ENCODE peak calls at places on chromosomes 5 and 9, in nine cellular contexts. N is activated CD8-positive, alpha-beta memory T cell treated with anti-CD3 and anti-CD28 coated beads for 24 hours; P is ureter; F is effector CD4-positive, alpha-beta T cell; J is IMR-90; O is HCT116; A is HepG2; G is G401; V is Right ventricle myocardium inferior. X is an unnamed sample.

GRCh38 chr9:3200331-3200774 is 325.4 kb downstream of the RFX3 start:
- DNase-seq in N (no peak), P (no peak), F (no peak), J (peak; percentile 80), O (no peak), A (no peak), G (no peak), V (no peak), X (no peak)

GRCh38 chr9:114418053-114418452 is 30.3 kb upstream of the AKNA start:
- DNase-seq in N (no peak), P (no peak), F (no peak), J (no peak), O (no peak), A (no peak), G (no peak), V (no peak), X (no peak)

GRCh38 chr5:172795401-172795977 is 24.5 kb upstream of the DUSP1 start:
- DNase-seq in N (no peak), P (peak; percentile 91), F (no peak), J (peak; percentile 99), O (no peak), A (no peak), G (no peak), V (peak; percentile 95), X (peak; percentile 99)

GRCh38 chr9:69339620-69340019 is 14.6 kb downstream of the ENTREP1 start:
- DNase-seq in N (no peak), P (no peak), F (no peak), J (no peak), O (no peak), A (no peak), G (no peak), V (no peak), X (no peak)

GRCh38 chr5:178730940-178731265 is 444 bp upstream of the ZNF354A start:
- DNase-seq in N (no peak), P (no peak), F (peak; percentile 2), J (no peak), O (no peak), A (no peak), G (no peak), V (no peak), X (no peak)

GRCh38 chr9:133681658-133682306 is 45.6 kb downstream of the DBH start:
- DNase-seq in N (no peak), P (no peak), F (no peak), J (no peak), O (no peak), A (no peak), G (no peak), V (peak; percentile 58), X (no peak)

GRCh38 chr9:17775646-17776045 is 196.8 kb downstream of the SH3GL2 start:
- DNase-seq in N (no peak), P (no peak), F (no peak), J (no peak), O (no peak), A (no peak), G (peak; percentile 87), V (no peak), X (no peak)

GRCh38 chr5:1282139-1282992 is 12.5 kb downstream of the TERT start:
- DNase-seq in N (no peak), P (no peak), F (no peak), J (no peak), O (no peak), A (no peak), G (peak; percentile 9), V (no peak), X (no peak)

GRCh38 chr9:135296783-135297715 is 182.5 kb upstream of the PPP1R26 start:
- DNase-seq in N (no peak), P (no peak), F (no peak), J (no peak), O (no peak), A (no peak), G (no peak), V (no peak), X (no peak)

GRCh38 chr9:97367729-97368128 is 44.2 kb upstream of the TDRD7 start:
- DNase-seq in N (no peak), P (no peak), F (no peak), J (no peak), O (no peak), A (no peak), G (no peak), V (no peak), X (no peak)

GRCh38 chr5:121296357-121296756 is 555.3 kb upstream of the FTMT start:
- DNase-seq in N (no peak), P (no peak), F (no peak), J (no peak), O (no peak), A (no peak), G (no peak), V (no peak), X (no peak)

GRCh38 chr9:123380852-123381705 is 25.1 kb downstream of the CRB2 start:
- DNase-seq in N (no peak), P (no peak), F (no peak), J (no peak), O (no peak), A (no peak), G (no peak), V (peak; percentile 64), X (no peak)

GRCh38 chr5:113057437-113058052 is 80.9 kb downstream of the DCP2 start:
- DNase-seq in N (no peak), P (no peak), F (no peak), J (no peak), O (no peak), A (no peak), G (no peak), V (no peak), X (no peak)

GRCh38 chr5:19626218-19626617 is 361.8 kb downstream of the CDH18 start:
- DNase-seq in N (no peak), P (no peak), F (no peak), J (no peak), O (no peak), A (no peak), G (no peak), V (no peak), X (no peak)

GRCh38 chr9:134983094-134983493 is 65.4 kb upstream of the FCN1 start:
- DNase-seq in N (no peak), P (no peak), F (peak; percentile 1), J (no peak), O (no peak), A (no peak), G (no peak), V (peak; percentile 80), X (no peak)

GRCh38 chr9:125538092-125538473 is 168.9 kb downstream of the MAPKAP1 start:
- DNase-seq in N (no peak), P (peak; percentile 77), F (no peak), J (peak; percentile 95), O (peak; percentile 74), A (peak; percentile 84), G (no peak), V (no peak), X (peak; percentile 34)

GRCh38 chr5:123681061-123681460 is 169.1 kb downstream of the CSNK1G3 start:
- DNase-seq in N (no peak), P (no peak), F (no peak), J (no peak), O (no peak), A (no peak), G (no peak), V (no peak), X (no peak)

GRCh38 chr9:124110307-124110915 is 98.8 kb downstream of the LHX2 start:
- DNase-seq in N (peak; percentile 67), P (peak; percentile 60), F (no peak), J (peak; percentile 59), O (no peak), A (peak; percentile 33), G (peak; percentile 5), V (no peak), X (no peak)

GRCh38 chr5:32190094-32190493 is 16.0 kb upstream of the GOLPH3 start:
- DNase-seq in N (no peak), P (no peak), F (no peak), J (peak; percentile 50), O (no peak), A (no peak), G (no peak), V (peak; percentile 78), X (no peak)

GRCh38 chr5:142748132-142748531 is 22.0 kb upstream of the ARHGAP26 start:
- DNase-seq in N (no peak), P (no peak), F (no peak), J (peak; percentile 24), O (no peak), A (peak; percentile 53), G (no peak), V (no peak), X (no peak)

GRCh38 chr5:126519637-126520592 is 75.1 kb downstream of the ALDH7A1 start:
- DNase-seq in N (no peak), P (no peak), F (no peak), J (peak; percentile 40), O (no peak), A (no peak), G (peak; percentile 53), V (no peak), X (peak; percentile 89)

GRCh38 chr5:78795757-78796156 is 147.2 kb upstream of the LHFPL2 start:
- DNase-seq in N (no peak), P (no peak), F (no peak), J (no peak), O (no peak), A (peak; percentile 67), G (no peak), V (no peak), X (no peak)

GRCh38 chr9:128214571-128215490 is 11.7 kb downstream of the DNM1 start:
- DNase-seq in N (no peak), P (no peak), F (no peak), J (no peak), O (no peak), A (no peak), G (peak; percentile 85), V (no peak), X (no peak)

GRCh38 chr9:27125030-27125429 is 16.0 kb downstream of the TEK start:
- DNase-seq in N (no peak), P (peak; percentile 52), F (no peak), J (peak; percentile 99), O (peak; percentile 7), A (no peak), G (no peak), V (peak; percentile 82), X (no peak)

GRCh38 chr5:95777441-95777840 is 45.1 kb downstream of the GLRX start:
- DNase-seq in N (no peak), P (no peak), F (no peak), J (peak; percentile 27), O (no peak), A (no peak), G (no peak), V (no peak), X (no peak)

GRCh38 chr5:149836451-149837139 is 106.5 kb downstream of the PPARGC1B start:
- DNase-seq in N (no peak), P (no peak), F (no peak), J (no peak), O (no peak), A (no peak), G (no peak), V (no peak), X (no peak)

GRCh38 chr5:80193421-80193820 is 62.4 kb downstream of the SERINC5 start:
- DNase-seq in N (no peak), P (no peak), F (no peak), J (no peak), O (no peak), A (no peak), G (peak; percentile 60), V (no peak), X (no peak)

GRCh38 chr5:106584268-106584667 is 1086.5 kb downstream of the EFNA5 start:
- DNase-seq in N (no peak), P (no peak), F (no peak), J (no peak), O (no peak), A (no peak), G (no peak), V (no peak), X (no peak)

GRCh38 chr5:164256351-164256750 is 750.9 kb downstream of the MAT2B start:
- DNase-seq in N (no peak), P (no peak), F (no peak), J (peak; percentile 38), O (no peak), A (no peak), G (no peak), V (no peak), X (no peak)

GRCh38 chr9:97387936-97388684 is 23.8 kb upstream of the TDRD7 start:
- DNase-seq in N (no peak), P (no peak), F (no peak), J (no peak), O (no peak), A (peak; percentile 45), G (no peak), V (no peak), X (no peak)

GRCh38 chr5:171806976-171807823 is 21.6 kb downstream of the SMIM23 start:
- DNase-seq in N (no peak), P (no peak), F (no peak), J (peak; percentile 42), O (no peak), A (no peak), G (no peak), V (no peak), X (no peak)